ENCODE peak calls at places on chromosomes 2 and 18, in five cellular contexts. O is adrenal gland, W is heart left ventricle, K is transverse colon, Q is gastrocnemius medialis. Y is an unnamed sample.
A peak's percentile ranks its signal among the peaks of the same experiment; 100 is the strongest.

GRCh38 chr18:62436636-62437519 is 85.9 kb upstream of the ZCCHC2 start:
- DNase-seq in O (peak; percentile 96), W (peak; percentile 92), K (peak; percentile 71), Q (peak; percentile 96), Y (peak; percentile 93)

GRCh38 chr18:56139792-56140254 is 498.6 kb downstream of the TXNL1 start:
- DNase-seq in O (peak; percentile 60), W (peak; percentile 53), K (peak; percentile 9), Q (peak; percentile 62), Y (no peak)

GRCh38 chr18:1510542-1511179 is 606.0 kb downstream of the ADCYAP1 start:
- DNase-seq in O (no peak), W (no peak), K (no peak), Q (no peak), Y (no peak)

GRCh38 chr18:32438173-32438572 is 32.5 kb downstream of the GAREM1 start:
- DNase-seq in O (peak; percentile 62), W (peak; percentile 88), K (no peak), Q (peak; percentile 30), Y (no peak)

GRCh38 chr2:147547425-147547824 is 297.4 kb upstream of the ACVR2A start:
- DNase-seq in O (no peak), W (no peak), K (no peak), Q (no peak), Y (no peak)

GRCh38 chr2:23617817-23618216 is 232.8 kb downstream of the KLHL29 start:
- DNase-seq in O (no peak), W (no peak), K (peak; percentile 30), Q (peak; percentile 40), Y (no peak)

GRCh38 chr2:132949108-132949507 is 279.1 kb upstream of the LYPD1 start:
- DNase-seq in O (no peak), W (no peak), K (no peak), Q (no peak), Y (no peak)

GRCh38 chr2:144674071-144674470 is 154.2 kb upstream of the ZEB2 start:
- DNase-seq in O (no peak), W (no peak), K (no peak), Q (no peak), Y (no peak)

GRCh38 chr2:23697256-23697655 is 229.7 kb downstream of the ATAD2B start:
- DNase-seq in O (no peak), W (no peak), K (no peak), Q (no peak), Y (no peak)

GRCh38 chr2:167380094-167380493 is 491.8 kb downstream of the XIRP2 start:
- DNase-seq in O (no peak), W (no peak), K (peak; percentile 11), Q (no peak), Y (no peak)

GRCh38 chr2:94923196-94923595 is 52.0 kb downstream of the TEKT4 start:
- DNase-seq in O (no peak), W (no peak), K (no peak), Q (no peak), Y (no peak)

DNA sequence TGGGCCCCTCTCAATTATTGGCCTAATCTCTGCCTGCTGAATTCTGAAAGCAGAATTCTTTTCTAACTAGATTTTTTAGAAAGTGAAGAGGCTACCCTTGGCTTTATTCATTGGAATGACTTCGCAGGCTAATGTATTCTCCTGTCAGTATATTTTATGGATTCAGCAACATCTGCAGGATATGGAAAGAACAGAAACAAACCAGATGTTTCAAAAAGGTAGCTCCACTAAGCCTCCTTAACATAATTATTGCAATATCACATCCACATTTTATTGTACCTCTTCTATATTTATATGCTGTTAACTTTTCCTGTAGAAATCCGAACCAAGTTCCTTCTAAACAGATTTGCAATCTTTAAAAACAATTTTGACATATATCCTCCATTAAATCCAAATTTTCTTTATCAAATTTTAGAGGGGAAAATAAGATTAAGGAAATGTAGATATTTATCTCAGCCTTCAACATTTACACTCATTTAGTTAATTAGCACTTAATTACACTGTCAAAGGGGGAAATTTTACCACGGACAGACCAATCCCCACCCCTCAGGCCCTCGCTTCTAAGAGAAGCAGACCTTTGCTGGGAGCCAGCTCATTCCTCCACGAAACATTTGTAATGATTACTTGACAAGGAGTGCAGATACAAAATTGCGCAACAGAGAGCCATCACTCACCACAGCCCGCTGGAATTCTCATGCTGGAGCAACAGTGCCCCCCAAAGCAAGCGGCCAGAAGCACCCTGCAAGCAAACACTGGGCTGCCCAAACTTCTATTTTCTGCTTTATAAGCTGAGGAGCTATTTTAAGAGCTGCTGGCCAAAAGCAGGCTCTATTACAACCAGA is 253.4 kb downstream of the ETAA1 start:
- DNase-seq in O (peak; percentile 96), W (peak; percentile 88), K (peak; percentile 66), Q (peak; percentile 83), Y (peak; percentile 96)
- TF ChIP-seq POLR2A in O (no peak), W (no peak), K (no peak), Q (no peak), Y (no peak)

DNA sequence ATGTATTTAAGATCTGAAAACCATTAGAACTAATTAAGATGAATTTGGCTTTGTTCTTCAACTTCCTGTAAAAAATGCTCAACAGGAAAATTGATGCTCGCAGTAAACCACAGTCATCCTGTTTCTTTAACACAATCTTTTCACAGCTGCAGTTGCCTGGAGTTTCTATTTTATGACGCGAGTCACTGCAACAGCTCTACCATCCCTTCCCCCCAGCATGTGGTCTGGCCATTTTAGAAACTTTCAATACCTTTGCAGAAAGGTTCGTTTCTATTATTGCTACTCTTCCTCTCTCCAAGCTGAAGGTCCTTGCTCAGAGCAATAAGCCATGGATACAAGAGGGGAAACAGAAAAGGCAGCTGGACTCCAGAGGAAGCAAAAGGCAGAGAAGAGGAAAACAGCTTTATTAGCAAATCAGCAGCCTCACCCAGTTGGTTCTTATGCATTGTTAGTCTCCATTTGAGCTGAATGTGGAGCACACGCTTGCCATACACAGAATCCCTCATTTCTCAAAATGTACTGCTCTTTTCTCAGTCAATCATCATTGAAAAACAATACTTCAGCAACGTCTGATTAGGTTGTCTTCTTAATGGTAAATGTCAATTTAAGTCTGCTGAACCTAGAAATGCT is 3.9 kb downstream of the WIPF1 start:
- DNase-seq in O (peak; percentile 66), W (no peak), K (peak; percentile 58), Q (no peak), Y (no peak)
- TF ChIP-seq POLR2A in O (no peak), W (no peak), K (peak; percentile 46), Q (peak; percentile 14), Y (no peak)

GRCh38 chr2:9617296-9617695 is 13.5 kb downstream of the YWHAQ start:
- DNase-seq in O (no peak), W (no peak), K (no peak), Q (no peak), Y (no peak)

GRCh38 chr2:9618410-9618809 is 12.4 kb downstream of the YWHAQ start:
- DNase-seq in O (no peak), W (no peak), K (no peak), Q (no peak), Y (no peak)

GRCh38 chr2:9617749-9618148 is 13.0 kb downstream of the YWHAQ start:
- DNase-seq in O (no peak), W (no peak), K (no peak), Q (no peak), Y (no peak)

GRCh38 chr2:9627310-9627709 is 3.5 kb downstream of the YWHAQ start:
- DNase-seq in O (no peak), W (no peak), K (no peak), Q (no peak), Y (no peak)

DNA sequence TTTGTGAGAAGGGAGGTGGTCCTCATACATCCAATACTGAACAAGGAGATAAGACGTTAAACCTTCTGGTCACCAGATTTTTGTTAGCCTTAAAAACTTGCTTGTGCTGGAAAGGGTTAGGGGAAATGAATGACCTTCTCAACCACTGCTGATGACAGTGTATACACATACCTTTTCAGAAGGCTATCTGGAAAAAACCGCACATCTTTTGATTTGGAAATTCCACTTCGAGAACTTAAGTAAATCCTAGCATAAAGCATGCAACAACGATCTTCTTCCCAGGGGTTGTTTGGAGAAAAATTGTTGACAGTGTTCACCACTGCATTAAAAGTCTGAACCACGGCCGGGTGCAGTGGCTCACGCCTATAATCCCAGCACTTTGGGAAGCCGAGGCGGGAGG is 7.6 kb downstream of the YWHAQ start:
- DNase-seq in O (no peak), W (no peak), K (no peak), Q (no peak), Y (no peak)
- TF ChIP-seq POLR2A in O (no peak), W (no peak), K (no peak), Q (no peak), Y (no peak)

GRCh38 chr2:112275314-112275886 is at the start of gene ZC3H6:
- DNase-seq in O (peak; percentile 99), W (peak; percentile 99), K (peak; percentile 100), Q (peak; percentile 99), Y (peak; percentile 100)
- TF ChIP-seq POLR2A in O (peak; percentile 99), W (no peak), K (peak; percentile 89), Q (peak; percentile 91), Y (peak; percentile 79)

GRCh38 chr2:3379647-3380534 is at the start of gene TRAPPC12:
- DNase-seq in O (peak; percentile 96), W (peak; percentile 92), K (peak; percentile 94), Q (peak; percentile 89), Y (peak; percentile 98)

GRCh38 chr2:3377279-3377611 is 373 bp downstream of the EIPR1 start:
- DNase-seq in O (no peak), W (no peak), K (no peak), Q (no peak), Y (no peak)

GRCh38 chr2:3376821-3377220 is 797 bp downstream of the EIPR1 start:
- DNase-seq in O (no peak), W (no peak), K (no peak), Q (no peak), Y (no peak)

GRCh38 chr2:3379339-3379646 is 201 bp upstream of the TRAPPC12 start:
- DNase-seq in O (no peak), W (no peak), K (no peak), Q (no peak), Y (no peak)

DNA sequence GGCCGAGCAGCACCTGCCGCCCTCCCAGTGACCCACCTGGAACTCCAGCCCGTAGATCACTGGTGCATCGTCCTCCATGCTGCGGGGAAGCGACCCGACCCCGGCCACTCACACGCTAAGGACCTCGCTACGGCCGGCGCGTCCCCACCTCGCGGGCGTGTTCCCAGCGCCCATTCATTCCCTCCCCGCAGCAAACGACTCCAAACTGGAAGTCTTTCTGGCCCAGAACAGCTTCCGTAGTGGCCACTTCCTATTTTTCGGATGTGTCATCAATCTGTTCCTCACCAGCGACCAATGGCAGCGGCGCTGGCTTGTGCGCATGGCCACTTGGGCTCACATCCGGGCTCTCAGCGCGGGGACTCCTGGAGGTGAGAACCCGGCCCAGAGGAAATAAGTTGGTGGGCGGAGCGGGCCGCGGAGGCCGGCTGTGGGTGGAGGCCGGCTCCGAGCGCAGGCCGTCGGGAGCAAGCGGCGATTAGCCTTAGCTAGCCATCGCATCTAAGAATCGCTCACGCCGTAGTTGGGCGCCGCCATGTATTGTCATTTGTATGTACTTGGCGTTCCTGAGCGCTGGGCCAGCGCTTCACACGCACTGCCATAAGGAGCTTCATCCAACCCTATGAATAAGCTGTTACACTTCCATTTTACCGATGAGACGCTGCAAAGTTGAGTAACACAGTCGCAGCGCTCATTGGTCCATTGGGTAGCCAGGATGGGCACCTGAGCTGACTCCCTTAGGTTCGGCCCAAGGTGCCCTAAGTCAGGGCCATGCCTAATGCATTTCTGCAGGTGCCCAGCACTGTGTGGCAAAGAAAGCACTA is at the start of gene EIPR1:
- DNase-seq in O (peak; percentile 100), W (peak; percentile 99), K (peak; percentile 98), Q (peak; percentile 97), Y (peak; percentile 99)
- TF ChIP-seq POLR2A in O (peak; percentile 95), W (peak; percentile 25), K (peak; percentile 82), Q (peak; percentile 76), Y (no peak)

Y was measured in esophagus muscularis mucosa.